ENCODE peak calls at places on chromosomes 12 and 14, in ten cellular contexts. One of them, this sample, is unnamed.

GRCh38 chr12:120749256-120749655 is 23.6 kb downstream of the ACADS start:
- DNase-seq in suprapubic skin: no peak
- DNase-seq in HCT116: no peak
- DNase-seq in K562: no peak
- DNase-seq in sigmoid colon: no peak
- DNase-seq in transverse colon: no peak
- DNase-seq in HL-60: no peak
- DNase-seq in prostate gland: no peak
- DNase-seq in SK-N-MC: no peak
- DNase-seq in H1: no peak
- DNase-seq in this sample: no peak

GRCh38 chr12:91370086-91370868 is 187.7 kb upstream of the DCN start:
- DNase-seq in suprapubic skin: no peak
- DNase-seq in HCT116: no peak
- DNase-seq in K562: no peak
- DNase-seq in sigmoid colon: no peak
- DNase-seq in transverse colon: no peak
- DNase-seq in HL-60: no peak
- DNase-seq in prostate gland: no peak
- DNase-seq in SK-N-MC: peak; percentile 44
- DNase-seq in H1: no peak
- DNase-seq in this sample: no peak

GRCh38 chr12:77218278-77218677 is 152.9 kb upstream of the E2F7 start:
- DNase-seq in suprapubic skin: no peak
- DNase-seq in HCT116: no peak
- DNase-seq in K562: no peak
- DNase-seq in sigmoid colon: no peak
- DNase-seq in transverse colon: no peak
- DNase-seq in HL-60: no peak
- DNase-seq in prostate gland: no peak
- DNase-seq in SK-N-MC: no peak
- DNase-seq in H1: no peak
- DNase-seq in this sample: no peak

GRCh38 chr12:89181271-89181920 is 170.9 kb downstream of the DUSP6 start:
- DNase-seq in suprapubic skin: no peak
- DNase-seq in HCT116: no peak
- DNase-seq in K562: no peak
- DNase-seq in sigmoid colon: no peak
- DNase-seq in transverse colon: no peak
- DNase-seq in HL-60: no peak
- DNase-seq in prostate gland: no peak
- DNase-seq in SK-N-MC: no peak
- DNase-seq in H1: no peak
- DNase-seq in this sample: no peak

GRCh38 chr12:69115955-69116354 is 123.4 kb upstream of the CPSF6 start:
- DNase-seq in suprapubic skin: no peak
- DNase-seq in HCT116: no peak
- DNase-seq in K562: no peak
- DNase-seq in sigmoid colon: no peak
- DNase-seq in transverse colon: no peak
- DNase-seq in HL-60: no peak
- DNase-seq in prostate gland: no peak
- DNase-seq in SK-N-MC: no peak
- DNase-seq in H1: no peak
- DNase-seq in this sample: no peak

GRCh38 chr12:2284857-2285256 is 232.1 kb downstream of the CACNA1C start:
- DNase-seq in suprapubic skin: no peak
- DNase-seq in HCT116: peak; percentile 37
- DNase-seq in K562: peak; percentile 20
- DNase-seq in sigmoid colon: peak; percentile 84
- DNase-seq in transverse colon: peak; percentile 83
- DNase-seq in HL-60: peak; percentile 92
- DNase-seq in prostate gland: peak; percentile 60
- DNase-seq in SK-N-MC: no peak
- DNase-seq in H1: peak; percentile 64
- DNase-seq in this sample: peak; percentile 66

GRCh38 chr12:27179399-27180214 is 64.5 kb upstream of the STK38L start:
- DNase-seq in suprapubic skin: no peak
- DNase-seq in HCT116: peak; percentile 74
- DNase-seq in K562: no peak
- DNase-seq in sigmoid colon: no peak
- DNase-seq in transverse colon: no peak
- DNase-seq in HL-60: peak; percentile 79
- DNase-seq in prostate gland: peak; percentile 29
- DNase-seq in SK-N-MC: no peak
- DNase-seq in H1: no peak
- DNase-seq in this sample: no peak

GRCh38 chr12:119659289-119659897 is 8.5 kb upstream of the PRKAB1 start:
- DNase-seq in suprapubic skin: no peak
- DNase-seq in HCT116: no peak
- DNase-seq in K562: peak; percentile 58
- DNase-seq in sigmoid colon: no peak
- DNase-seq in transverse colon: peak; percentile 47
- DNase-seq in HL-60: peak; percentile 33
- DNase-seq in prostate gland: no peak
- DNase-seq in SK-N-MC: no peak
- DNase-seq in H1: no peak
- DNase-seq in this sample: no peak

GRCh38 chr14:77616454-77617229 is at the start of gene SPTLC2:
- DNase-seq in suprapubic skin: peak; percentile 100
- DNase-seq in HCT116: peak; percentile 99
- DNase-seq in K562: peak; percentile 98
- DNase-seq in sigmoid colon: peak; percentile 100
- DNase-seq in transverse colon: peak; percentile 98
- DNase-seq in HL-60: peak; percentile 97
- DNase-seq in prostate gland: peak; percentile 99
- DNase-seq in SK-N-MC: peak; percentile 94
- DNase-seq in H1: peak; percentile 100
- DNase-seq in this sample: peak; percentile 99
- TF ChIP-seq POLR2AphosphoS5 in suprapubic skin: no peak
- TF ChIP-seq POLR2AphosphoS5 in HCT116: peak; percentile 71
- TF ChIP-seq POLR2AphosphoS5 in K562: peak; percentile 67
- TF ChIP-seq POLR2AphosphoS5 in sigmoid colon: peak; percentile 87
- TF ChIP-seq POLR2AphosphoS5 in transverse colon: peak; percentile 96
- TF ChIP-seq POLR2AphosphoS5 in HL-60: no peak
- TF ChIP-seq POLR2AphosphoS5 in prostate gland: peak; percentile 94
- TF ChIP-seq POLR2AphosphoS5 in SK-N-MC: peak; percentile 72
- TF ChIP-seq POLR2AphosphoS5 in H1: peak; percentile 60
- TF ChIP-seq POLR2AphosphoS5 in this sample: peak; percentile 88

GRCh38 chr12:121947966-121948365 is 29.6 kb downstream of the CFAP251 start:
- DNase-seq in suprapubic skin: no peak
- DNase-seq in HCT116: no peak
- DNase-seq in K562: no peak
- DNase-seq in sigmoid colon: no peak
- DNase-seq in transverse colon: no peak
- DNase-seq in HL-60: no peak
- DNase-seq in prostate gland: no peak
- DNase-seq in SK-N-MC: no peak
- DNase-seq in H1: no peak
- DNase-seq in this sample: no peak

GRCh38 chr12:121953293-121953692 is 34.9 kb downstream of the CFAP251 start:
- DNase-seq in suprapubic skin: no peak
- DNase-seq in HCT116: no peak
- DNase-seq in K562: no peak
- DNase-seq in sigmoid colon: no peak
- DNase-seq in transverse colon: no peak
- DNase-seq in HL-60: no peak
- DNase-seq in prostate gland: no peak
- DNase-seq in SK-N-MC: no peak
- DNase-seq in H1: no peak
- DNase-seq in this sample: no peak

GRCh38 chr12:121953695-121954094 is 35.3 kb downstream of the CFAP251 start:
- DNase-seq in suprapubic skin: no peak
- DNase-seq in HCT116: no peak
- DNase-seq in K562: no peak
- DNase-seq in sigmoid colon: no peak
- DNase-seq in transverse colon: no peak
- DNase-seq in HL-60: no peak
- DNase-seq in prostate gland: no peak
- DNase-seq in SK-N-MC: no peak
- DNase-seq in H1: no peak
- DNase-seq in this sample: no peak

GRCh38 chr12:121946313-121947025 is 28.1 kb downstream of the CFAP251 start:
- DNase-seq in suprapubic skin: no peak
- DNase-seq in HCT116: no peak
- DNase-seq in K562: no peak
- DNase-seq in sigmoid colon: no peak
- DNase-seq in transverse colon: no peak
- DNase-seq in HL-60: no peak
- DNase-seq in prostate gland: no peak
- DNase-seq in SK-N-MC: no peak
- DNase-seq in H1: no peak
- DNase-seq in this sample: no peak

DNA sequence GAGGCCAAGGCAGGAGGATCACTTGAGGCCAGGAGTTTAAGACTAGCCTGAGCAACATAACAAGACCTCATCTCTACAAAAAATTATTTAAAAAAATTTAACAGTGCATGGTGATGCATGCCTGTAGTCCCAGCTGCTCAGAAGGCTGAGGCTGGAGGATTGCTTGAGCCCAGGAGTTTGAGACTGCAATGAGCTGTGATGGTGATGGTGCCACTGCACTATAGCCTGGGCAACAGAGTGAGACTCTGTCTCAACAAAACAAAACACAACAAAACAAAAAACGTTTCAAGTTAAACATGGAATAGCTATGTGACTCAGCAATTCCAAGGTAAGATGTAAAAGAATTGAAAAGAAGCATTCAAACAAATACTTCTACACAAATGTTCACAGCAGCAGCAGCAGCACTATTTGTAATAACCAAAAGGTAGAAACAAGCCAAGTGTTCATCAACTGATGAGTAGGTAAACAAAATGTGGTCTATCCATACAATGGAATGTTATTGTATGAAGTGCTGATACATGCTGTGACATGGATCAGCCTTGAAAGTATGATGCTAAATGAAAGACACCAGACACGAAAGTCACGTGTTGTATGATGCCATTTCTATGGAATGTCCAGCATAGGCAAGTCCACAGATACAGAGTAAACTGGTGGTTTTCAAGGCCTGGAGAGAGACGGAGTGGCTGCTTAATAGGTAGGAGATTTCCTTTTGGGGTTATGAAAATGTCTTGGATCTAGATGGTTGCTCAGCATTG is 31.4 kb downstream of the CFAP251 start:
- DNase-seq in suprapubic skin: no peak
- DNase-seq in HCT116: no peak
- DNase-seq in K562: no peak
- DNase-seq in sigmoid colon: no peak
- DNase-seq in transverse colon: no peak
- DNase-seq in HL-60: no peak
- DNase-seq in prostate gland: no peak
- DNase-seq in SK-N-MC: no peak
- DNase-seq in H1: no peak
- DNase-seq in this sample: no peak
- TF ChIP-seq POLR2AphosphoS5 in suprapubic skin: no peak
- TF ChIP-seq POLR2AphosphoS5 in HCT116: no peak
- TF ChIP-seq POLR2AphosphoS5 in K562: no peak
- TF ChIP-seq POLR2AphosphoS5 in sigmoid colon: no peak
- TF ChIP-seq POLR2AphosphoS5 in transverse colon: no peak
- TF ChIP-seq POLR2AphosphoS5 in HL-60: no peak
- TF ChIP-seq POLR2AphosphoS5 in prostate gland: no peak
- TF ChIP-seq POLR2AphosphoS5 in SK-N-MC: no peak
- TF ChIP-seq POLR2AphosphoS5 in H1: no peak
- TF ChIP-seq POLR2AphosphoS5 in this sample: no peak

DNA sequence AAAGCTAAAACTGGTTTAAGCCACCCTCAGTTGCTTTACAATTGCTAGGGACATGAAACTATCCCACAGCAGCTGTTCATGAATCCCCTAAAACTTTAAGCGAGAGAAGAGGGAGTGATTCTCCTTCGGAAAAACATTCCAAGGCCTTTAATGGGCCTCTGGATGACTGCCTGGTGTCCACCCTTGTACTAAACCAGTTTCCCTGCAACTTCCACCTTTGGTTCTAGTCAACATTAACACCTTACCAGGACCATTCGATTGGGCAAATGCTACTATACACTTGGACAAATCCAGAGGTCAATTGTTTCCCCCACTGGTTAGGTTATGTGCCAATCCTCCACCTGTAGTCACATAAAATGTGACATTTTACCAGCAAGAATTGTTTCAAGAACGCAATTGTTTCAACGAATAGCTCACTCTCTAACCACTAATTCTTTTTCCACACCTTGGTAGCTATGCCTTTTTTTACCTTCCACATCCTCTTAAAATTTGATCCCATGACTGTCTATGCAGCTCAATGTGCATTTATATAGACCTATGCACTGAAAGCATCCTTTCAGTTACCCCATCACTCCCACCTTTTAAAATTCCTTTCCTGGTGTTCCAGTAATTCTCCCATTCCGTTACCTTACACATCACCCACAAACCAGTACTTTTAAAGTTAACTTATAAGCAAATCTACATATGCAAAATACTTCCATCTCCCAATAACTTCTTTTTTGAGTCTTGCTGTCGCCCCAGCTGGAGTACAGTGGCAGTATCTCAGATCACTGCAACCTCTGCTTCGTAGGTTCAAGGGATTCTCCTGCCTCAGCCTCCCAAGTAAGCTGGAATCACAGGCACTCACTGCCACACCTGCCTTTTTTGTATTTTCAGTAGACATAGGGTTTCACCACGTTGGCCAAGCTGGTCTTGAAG is 3.6 kb downstream of the UBC start:
- DNase-seq in suprapubic skin: no peak
- DNase-seq in HCT116: no peak
- DNase-seq in K562: no peak
- DNase-seq in sigmoid colon: no peak
- DNase-seq in transverse colon: no peak
- DNase-seq in HL-60: no peak
- DNase-seq in prostate gland: no peak
- DNase-seq in SK-N-MC: no peak
- DNase-seq in H1: no peak
- DNase-seq in this sample: no peak
- TF ChIP-seq POLR2AphosphoS5 in suprapubic skin: no peak
- TF ChIP-seq POLR2AphosphoS5 in HCT116: peak; percentile 86
- TF ChIP-seq POLR2AphosphoS5 in K562: peak; percentile 92
- TF ChIP-seq POLR2AphosphoS5 in sigmoid colon: peak; percentile 58
- TF ChIP-seq POLR2AphosphoS5 in transverse colon: peak; percentile 94
- TF ChIP-seq POLR2AphosphoS5 in HL-60: peak; percentile 53
- TF ChIP-seq POLR2AphosphoS5 in prostate gland: no peak
- TF ChIP-seq POLR2AphosphoS5 in SK-N-MC: no peak
- TF ChIP-seq POLR2AphosphoS5 in H1: peak; percentile 90
- TF ChIP-seq POLR2AphosphoS5 in this sample: peak; percentile 1

DNA sequence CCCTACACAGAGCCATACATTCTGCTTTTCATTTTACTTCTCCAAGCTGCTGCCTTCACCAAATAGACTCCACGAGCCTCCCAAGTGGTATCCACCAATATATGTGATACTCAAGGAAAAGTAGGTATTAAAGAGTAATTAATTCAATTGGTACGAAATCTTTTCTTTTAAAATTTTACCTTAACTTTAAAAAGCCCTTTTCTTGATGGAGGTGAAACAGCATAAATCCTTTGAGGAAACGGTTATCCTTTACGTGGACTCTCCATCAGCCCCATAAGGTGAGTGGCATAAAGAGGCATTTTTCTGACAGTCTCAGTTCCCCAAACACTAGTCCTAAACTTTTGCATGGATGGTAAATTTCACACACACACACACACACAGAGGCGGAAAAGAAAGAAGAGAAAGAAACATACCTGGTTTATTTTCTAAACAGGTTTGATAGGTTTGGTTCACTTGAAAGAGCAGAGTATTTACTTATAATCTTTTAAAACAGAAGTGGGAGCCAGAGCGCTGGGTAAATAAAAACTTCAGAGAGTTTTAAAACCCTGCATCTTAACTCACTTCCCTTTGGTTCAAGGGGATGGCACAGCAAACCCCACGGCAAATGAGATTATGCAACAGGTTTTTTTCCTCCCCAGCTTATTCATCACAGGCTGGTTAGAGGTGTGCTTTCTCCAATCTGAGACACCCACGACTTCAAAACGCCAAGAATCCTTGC is 1.9 kb downstream of the DUSP16 start:
- DNase-seq in suprapubic skin: no peak
- DNase-seq in HCT116: no peak
- DNase-seq in K562: no peak
- DNase-seq in sigmoid colon: peak; percentile 81
- DNase-seq in transverse colon: peak; percentile 68
- DNase-seq in HL-60: peak; percentile 80
- DNase-seq in prostate gland: peak; percentile 78
- DNase-seq in SK-N-MC: peak; percentile 26
- DNase-seq in H1: no peak
- DNase-seq in this sample: peak; percentile 74
- TF ChIP-seq POLR2AphosphoS5 in suprapubic skin: no peak
- TF ChIP-seq POLR2AphosphoS5 in HCT116: peak; percentile 8
- TF ChIP-seq POLR2AphosphoS5 in K562: no peak
- TF ChIP-seq POLR2AphosphoS5 in sigmoid colon: peak; percentile 87
- TF ChIP-seq POLR2AphosphoS5 in transverse colon: peak; percentile 87
- TF ChIP-seq POLR2AphosphoS5 in HL-60: peak; percentile 7
- TF ChIP-seq POLR2AphosphoS5 in prostate gland: peak; percentile 88
- TF ChIP-seq POLR2AphosphoS5 in SK-N-MC: no peak
- TF ChIP-seq POLR2AphosphoS5 in H1: no peak
- TF ChIP-seq POLR2AphosphoS5 in this sample: peak; percentile 91